ENCODE peak calls at places on chromosomes 12 and 14, in nine cellular contexts. I is AML-193; E is A673; R is COR-L47; U is cardiac septum; K is stimulated activated naive CD4-positive, alpha-beta T cell; Q is CD4-positive, CD25-positive, alpha-beta regulatory T cell; P is heart right ventricle; L is KG1. W is an unnamed sample.
A peak's percentile ranks its signal among the peaks of the same experiment; 100 is the strongest.

GRCh38 chr14:92729632-92730358 is 18.6 kb downstream of the LGMN start:
- DNase-seq in I (peak; percentile 56), E (no peak), R (no peak), U (no peak), K (no peak), Q (no peak), P (no peak), L (no peak), W (peak; percentile 75)

GRCh38 chr12:2276288-2276842 is 223.6 kb downstream of the CACNA1C start:
- DNase-seq in I (no peak), E (no peak), R (no peak), U (no peak), K (no peak), Q (no peak), P (no peak), L (no peak), W (no peak)

GRCh38 chr14:36524874-36525745 is 5.1 kb upstream of the NKX2-1 start:
- DNase-seq in I (no peak), E (peak; percentile 74), R (no peak), U (no peak), K (no peak), Q (no peak), P (no peak), L (no peak), W (no peak)

GRCh38 chr14:24052656-24053547 is 1.1 kb downstream of the CARMIL3 start:
- DNase-seq in I (no peak), E (no peak), R (no peak), U (no peak), K (no peak), Q (no peak), P (no peak), L (no peak), W (no peak)

GRCh38 chr14:89186850-89187376 is 230.1 kb downstream of the FOXN3 start:
- DNase-seq in I (no peak), E (no peak), R (no peak), U (no peak), K (no peak), Q (no peak), P (no peak), L (no peak), W (no peak)

GRCh38 chr14:78701246-78701645 is 531.1 kb downstream of the NRXN3 start:
- DNase-seq in I (no peak), E (no peak), R (no peak), U (no peak), K (no peak), Q (no peak), P (no peak), L (no peak), W (no peak)

GRCh38 chr12:104333692-104334255 is 30.2 kb downstream of the EID3 start:
- DNase-seq in I (no peak), E (no peak), R (no peak), U (no peak), K (no peak), Q (no peak), P (no peak), L (no peak), W (no peak)

GRCh38 chr14:64196668-64197411 is 97.3 kb downstream of the ESR2 start:
- DNase-seq in I (no peak), E (no peak), R (peak; percentile 80), U (peak; percentile 80), K (no peak), Q (no peak), P (peak; percentile 61), L (no peak), W (no peak)

GRCh38 chr14:58107947-58108552 is 44.0 kb downstream of the ARMH4 start:
- DNase-seq in I (peak; percentile 15), E (peak; percentile 72), R (peak; percentile 60), U (no peak), K (peak; percentile 9), Q (peak; percentile 3), P (no peak), L (no peak), W (peak; percentile 11)

GRCh38 chr12:6873094-6874006 is at the start of gene SPSB2:
- DNase-seq in I (peak; percentile 90), E (peak; percentile 98), R (peak; percentile 80), U (peak; percentile 98), K (peak; percentile 95), Q (peak; percentile 99), P (peak; percentile 99), L (peak; percentile 93), W (peak; percentile 87)

GRCh38 chr14:95319312-95320075 is at the start of gene CLMN:
- DNase-seq in I (peak; percentile 3), E (peak; percentile 62), R (peak; percentile 77), U (no peak), K (peak; percentile 14), Q (peak; percentile 11), P (peak; percentile 44), L (no peak), W (peak; percentile 37)

GRCh38 chr14:56581041-56581727 is 1.6 kb downstream of the TMEM260 start:
- DNase-seq in I (peak; percentile 7), E (no peak), R (no peak), U (no peak), K (no peak), Q (no peak), P (no peak), L (no peak), W (no peak)

GRCh38 chr14:26415618-26416123 is 182.2 kb downstream of the NOVA1 start:
- DNase-seq in I (no peak), E (no peak), R (no peak), U (no peak), K (no peak), Q (no peak), P (no peak), L (no peak), W (no peak)

GRCh38 chr12:47718531-47718930 is 6.8 kb downstream of the ENDOU start:
- DNase-seq in I (no peak), E (no peak), R (no peak), U (no peak), K (no peak), Q (no peak), P (no peak), L (no peak), W (no peak)

GRCh38 chr14:57933363-57933762 is 67.5 kb upstream of the SLC35F4 start:
- DNase-seq in I (no peak), E (no peak), R (no peak), U (no peak), K (no peak), Q (no peak), P (no peak), L (no peak), W (no peak)

GRCh38 chr12:104974626-104975290 is 11.4 kb upstream of the NOPCHAP1 start:
- DNase-seq in I (peak; percentile 21), E (no peak), R (no peak), U (no peak), K (no peak), Q (no peak), P (no peak), L (no peak), W (peak; percentile 56)